ENCODE peak calls at places on chromosomes 13 and 19, in seven cellular contexts. C is neural progenitor cell, N is astrocyte of the spinal cord, E is HCT116, W is NB4, M is hepatocyte, U is H1. Y is an unnamed sample.

GRCh38 chr13:91346848-91347211 is 657 bp upstream of the MIR17HG start:
- DNase-seq in C (peak; percentile 51), N (peak; percentile 32), E (no peak), W (peak; percentile 65), M (peak; percentile 27), U (no peak), Y (peak; percentile 7)

GRCh38 chr19:54388001-54388802 is 23.5 kb upstream of the LAIR1 start:
- DNase-seq in C (no peak), N (no peak), E (no peak), W (peak; percentile 92), M (no peak), U (no peak), Y (no peak)

GRCh38 chr19:48325265-48325910 is at the start of gene EMP3:
- DNase-seq in C (peak; percentile 86), N (peak; percentile 94), E (peak; percentile 63), W (peak; percentile 99), M (peak; percentile 94), U (no peak), Y (peak; percentile 94)

GRCh38 chr19:6236310-6237291 is 43.2 kb downstream of the MLLT1 start:
- DNase-seq in C (no peak), N (no peak), E (no peak), W (no peak), M (no peak), U (no peak), Y (no peak)

GRCh38 chr19:54464044-54464623 is 556 bp upstream of the LENG9 start:
- DNase-seq in C (peak; percentile 97), N (peak; percentile 86), E (peak; percentile 97), W (peak; percentile 90), M (peak; percentile 97), U (peak; percentile 93), Y (peak; percentile 90)

GRCh38 chr13:73133536-73133935 is 74.7 kb downstream of the KLF5 start:
- DNase-seq in C (no peak), N (no peak), E (no peak), W (no peak), M (no peak), U (no peak), Y (no peak)

GRCh38 chr19:33297401-33298145 is 4.8 kb downstream of the CEBPA start:
- DNase-seq in C (no peak), N (no peak), E (no peak), W (peak; percentile 57), M (peak; percentile 59), U (no peak), Y (no peak)

GRCh38 chr13:94968040-94968756 is 255.9 kb upstream of the SOX21 start:
- DNase-seq in C (peak; percentile 86), N (peak; percentile 35), E (no peak), W (no peak), M (peak; percentile 36), U (no peak), Y (no peak)

GRCh38 chr19:13621413-13621812 is 115.1 kb upstream of the CACNA1A start:
- DNase-seq in C (no peak), N (peak; percentile 95), E (peak; percentile 75), W (peak; percentile 11), M (no peak), U (peak; percentile 80), Y (peak; percentile 10)

GRCh38 chr19:40613669-40614594 is 12.8 kb downstream of the LTBP4 start:
- DNase-seq in C (peak; percentile 93), N (peak; percentile 90), E (peak; percentile 89), W (no peak), M (peak; percentile 87), U (no peak), Y (peak; percentile 86)

DNA sequence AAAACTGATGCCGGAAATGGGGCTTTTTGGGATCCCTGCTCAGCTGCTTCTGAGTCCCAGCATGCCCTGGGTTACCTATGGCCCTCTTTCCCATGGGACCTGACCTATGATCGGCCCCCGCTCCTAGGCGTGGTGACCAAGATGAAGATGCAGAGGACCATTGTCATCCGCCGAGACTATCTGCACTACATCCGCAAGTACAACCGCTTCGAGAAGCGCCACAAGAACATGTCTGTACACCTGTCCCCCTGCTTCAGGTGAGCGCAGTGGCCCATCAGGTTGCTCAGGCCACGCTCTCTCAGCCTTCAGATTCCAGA is 1.5 kb downstream of the RPS11 start:
- DNase-seq in C (no peak), N (no peak), E (no peak), W (no peak), M (peak; percentile 5), U (no peak), Y (no peak)
- H3K4me3 ChIP-seq in C (peak overlapping the region; percentile 98), N (peak overlapping the region; percentile 96), E (peak overlapping the region; percentile 96), W (peak overlapping the region; percentile 100), M (peak overlapping the region; percentile 67), U (peak overlapping the region; percentile 97), Y (peak overlapping the region; percentile 88)

GRCh38 chr13:106036870-106037269 is 498.6 kb downstream of the EFNB2 start:
- DNase-seq in C (peak; percentile 36), N (no peak), E (peak; percentile 6), W (peak; percentile 11), M (no peak), U (no peak), Y (no peak)
- TF ChIP-seq CTCF in C (peak; percentile 18), N (no peak), E (peak; percentile 47), W (peak; percentile 18), M (no peak), U (peak; percentile 49), Y (no peak)

GRCh38 chr19:49474545-49474930 is 523 bp downstream of the FLT3LG start:
- DNase-seq in C (no peak), N (no peak), E (no peak), W (no peak), M (peak; percentile 6), U (no peak), Y (no peak)
- H3K4me3 ChIP-seq in C (peak overlapping the region; percentile 39), N (peak overlapping the region; percentile 58), E (peak overlapping the region; percentile 71), W (no peak overlapping the region), M (peak overlapping the region; percentile 84), U (peak overlapping the region; percentile 58), Y (peak overlapping the region; percentile 71)

GRCh38 chr13:27730191-27730590 is 62.1 kb upstream of the GSX1 start:
- DNase-seq in C (no peak), N (no peak), E (no peak), W (no peak), M (no peak), U (no peak), Y (no peak)

DNA sequence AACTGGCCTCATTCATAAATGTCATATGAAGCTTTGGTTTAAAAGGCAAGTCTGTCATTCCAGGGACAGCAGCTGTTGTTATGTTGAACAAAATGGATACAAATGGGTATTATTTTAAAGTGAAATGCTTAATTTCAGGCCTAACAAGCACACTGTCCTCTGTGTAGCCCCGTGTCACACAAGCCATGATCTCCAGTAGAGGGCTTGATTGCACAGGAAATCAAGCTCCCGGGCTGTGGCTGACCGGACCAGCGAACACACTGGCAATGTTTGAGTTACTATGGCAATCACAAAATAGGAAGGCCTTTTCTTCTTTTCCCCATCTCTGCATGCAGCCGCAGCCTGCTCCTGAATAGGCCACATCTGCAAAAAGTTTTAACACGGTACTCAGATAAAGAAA is 64.0 kb upstream of the GSX1 start:
- DNase-seq in C (peak; percentile 55), N (no peak), E (no peak), W (peak; percentile 19), M (no peak), U (no peak), Y (no peak)
- TF ChIP-seq CTCF in C (peak; percentile 48), N (no peak), E (peak; percentile 5), W (no peak), M (peak; percentile 7), U (peak; percentile 30), Y (no peak)

GRCh38 chr13:44422755-44423643 is 49.4 kb downstream of the SERP2 start:
- DNase-seq in C (no peak), N (no peak), E (no peak), W (no peak), M (no peak), U (no peak), Y (peak; percentile 57)

GRCh38 chr13:44420376-44421220 is 47.0 kb downstream of the SERP2 start:
- DNase-seq in C (no peak), N (no peak), E (no peak), W (no peak), M (no peak), U (no peak), Y (no peak)

GRCh38 chr13:44425041-44425814 is 51.6 kb downstream of the SERP2 start:
- DNase-seq in C (no peak), N (no peak), E (no peak), W (peak; percentile 25), M (no peak), U (no peak), Y (no peak)

GRCh38 chr13:44423824-44424223 is 50.2 kb downstream of the SERP2 start:
- DNase-seq in C (no peak), N (no peak), E (no peak), W (no peak), M (no peak), U (no peak), Y (no peak)

GRCh38 chr13:44421853-44422525 is 48.4 kb downstream of the SERP2 start:
- DNase-seq in C (no peak), N (no peak), E (no peak), W (no peak), M (no peak), U (no peak), Y (no peak)
- H3K4me3 ChIP-seq in C (no peak overlapping the region), N (no peak overlapping the region), E (no peak overlapping the region), W (no peak overlapping the region), M (no peak overlapping the region), U (no peak overlapping the region), Y (no peak overlapping the region)

Y was measured in fibroblast of pulmonary artery.